ENCODE peak calls at places on chromosomes 1 and 21, in six cellular contexts. L, U, R, X, Q and Y are unnamed samples.

GRCh38 chr1:2145946-2146835 is 48.4 kb downstream of the FAAP20 start:
- DNase-seq in X (no peak), L (no peak), Q (no peak), U (no peak), R (no peak), Y (no peak)

GRCh38 chr1:93080424-93080823 is 1.3 kb downstream of the MTF2 start:
- DNase-seq in Q (peak; percentile 56), R (peak; percentile 59), U (peak; percentile 60), X (no peak), L (no peak), Y (no peak)

GRCh38 chr1:179310271-179310670 is 16.7 kb downstream of the SOAT1 start:
- DNase-seq in R (no peak), Q (no peak), X (no peak), U (no peak), L (no peak), Y (no peak)

GRCh38 chr1:103177146-103177850 is 69.0 kb upstream of the COL11A1 start:
- DNase-seq in Q (no peak), X (no peak), L (no peak), R (no peak), U (no peak), Y (no peak)

GRCh38 chr1:7993593-7994479 is 32.3 kb downstream of the ERRFI1 start:
- DNase-seq in R (no peak), X (no peak), U (no peak), L (no peak), Q (no peak), Y (no peak)

GRCh38 chr1:237470712-237471310 is 419.9 kb downstream of the ZP4 start:
- DNase-seq in R (no peak), Q (no peak), X (no peak), L (no peak), U (no peak), Y (no peak)

GRCh38 chr21:27802816-27803475 is 836.1 kb upstream of the ADAMTS5 start:
- DNase-seq in U (no peak), Q (no peak), R (peak; percentile 27), L (peak; percentile 17), X (peak; percentile 39), Y (peak; percentile 12)

GRCh38 chr1:243841507-243841906 is 8.5 kb downstream of the AKT3 start:
- DNase-seq in X (no peak), R (no peak), L (no peak), Q (no peak), U (no peak), Y (no peak)

GRCh38 chr1:178628637-178629548 is 96.2 kb upstream of the RALGPS2 start:
- DNase-seq in X (no peak), Q (no peak), U (no peak), R (no peak), L (no peak), Y (no peak)

GRCh38 chr1:93051961-93052360 is 27.1 kb upstream of the MTF2 start:
- DNase-seq in U (no peak), R (no peak), L (no peak), X (no peak), Q (no peak), Y (no peak)

GRCh38 chr1:206890125-206890637 is 7.1 kb upstream of the IL24 start:
- DNase-seq in L (no peak), Q (no peak), X (no peak), U (no peak), R (no peak), Y (peak; percentile 41)

GRCh38 chr1:58162952-58163550 is 383.5 kb downstream of the OMA1 start:
- DNase-seq in U (peak; percentile 47), Q (peak; percentile 24), R (peak; percentile 41), L (peak; percentile 31), X (peak; percentile 42), Y (peak; percentile 48)

GRCh38 chr21:15221799-15222386 is 157.1 kb upstream of the NRIP1 start:
- DNase-seq in U (peak; percentile 22), X (peak; percentile 10), L (peak; percentile 77), Q (no peak), R (no peak), Y (no peak)

GRCh38 chr1:39833121-39833520 is 44.5 kb upstream of the BMP8B start:
- DNase-seq in L (no peak), X (no peak), Q (no peak), R (no peak), U (no peak), Y (no peak)

GRCh38 chr1:109379422-109379821 is 18.3 kb downstream of the SORT1 start:
- DNase-seq in U (no peak), X (no peak), Q (no peak), R (no peak), L (no peak), Y (no peak)

GRCh38 chr1:30966690-30967369 is 58.3 kb upstream of the SDC3 start:
- DNase-seq in R (peak; percentile 80), L (no peak), U (no peak), X (no peak), Q (no peak), Y (no peak)

GRCh38 chr1:205994342-205994741 is 8.9 kb downstream of the RAB7B start:
- DNase-seq in X (no peak), U (no peak), Q (no peak), R (no peak), L (no peak), Y (no peak)

GRCh38 chr21:31078796-31079195 is 40.5 kb upstream of the KRTAP19-8 start:
- DNase-seq in R (no peak), X (no peak), U (no peak), Q (no peak), L (no peak), Y (no peak)

GRCh38 chr1:246691622-246692495 is 32.4 kb upstream of the SCCPDH start:
- DNase-seq in X (no peak), R (no peak), L (no peak), U (no peak), Q (no peak), Y (no peak)

GRCh38 chr1:159854101-159854692 is 8.3 kb downstream of the VSIG8 start:
- DNase-seq in X (peak; percentile 88), L (no peak), U (no peak), R (peak; percentile 72), Q (no peak), Y (peak; percentile 54)

GRCh38 chr1:28028873-28029654 is 59.3 kb downstream of the EYA3 start:
- DNase-seq in R (no peak), U (no peak), Q (no peak), L (no peak), X (no peak), Y (no peak)

GRCh38 chr21:32233722-32234301 is 45.0 kb downstream of the MIS18A start:
- DNase-seq in L (no peak), R (no peak), U (no peak), Q (no peak), X (no peak), Y (no peak)

GRCh38 chr1:21216835-21217811 is 40.4 kb upstream of the EIF4G3 start:
- DNase-seq in U (peak; percentile 38), X (peak; percentile 63), L (no peak), R (peak; percentile 67), Q (no peak), Y (peak; percentile 23)

GRCh38 chr1:15485534-15486091 is 9.7 kb downstream of the CELA2B start:
- DNase-seq in U (no peak), R (no peak), L (no peak), Q (no peak), X (no peak), Y (no peak)

GRCh38 chr1:151615711-151616504 is 4.1 kb downstream of the SNX27 start:
- DNase-seq in L (no peak), U (no peak), X (no peak), Q (no peak), R (no peak), Y (no peak)

GRCh38 chr1:151612506-151613274 is 840 bp downstream of the SNX27 start:
- DNase-seq in R (peak; percentile 77), Q (no peak), X (peak; percentile 38), U (no peak), L (no peak), Y (peak; percentile 7)

GRCh38 chr1:151611832-151612505 is at the start of gene SNX27:
- DNase-seq in L (peak; percentile 84), X (peak; percentile 92), R (peak; percentile 94), Q (peak; percentile 70), U (peak; percentile 80), Y (peak; percentile 92)

GRCh38 chr1:151611288-151611790 is 511 bp upstream of the SNX27 start:
- DNase-seq in Q (peak; percentile 54), X (peak; percentile 14), U (no peak), L (no peak), R (no peak), Y (peak; percentile 43)

DNA sequence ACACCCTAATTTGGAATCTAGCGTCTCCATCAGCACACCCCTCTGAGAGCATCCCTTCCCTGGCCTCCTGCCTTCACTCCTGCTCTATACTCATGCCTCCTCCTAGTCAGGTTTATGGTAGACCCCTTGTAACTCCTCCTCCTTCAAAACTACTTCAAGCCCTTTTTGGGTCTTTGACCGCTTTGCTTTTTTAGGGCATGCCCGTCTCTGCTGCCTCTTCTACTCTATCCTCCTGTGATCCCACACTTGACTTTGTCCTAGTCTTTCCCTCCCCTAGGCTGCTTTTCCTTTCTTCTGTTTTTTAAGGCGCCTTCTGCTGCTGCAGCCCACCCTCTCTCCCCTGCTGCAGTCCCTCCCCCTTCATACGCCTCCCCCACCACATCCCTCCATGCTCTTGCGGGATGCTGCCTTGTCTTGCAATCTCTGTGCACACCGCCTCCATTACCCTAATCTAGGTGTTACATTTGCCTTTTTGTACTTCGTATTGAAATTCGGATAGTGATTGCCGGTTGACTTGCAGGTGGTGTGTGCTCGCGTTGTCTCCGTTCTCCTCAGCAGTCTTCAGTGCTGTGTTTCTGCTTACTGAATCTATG is 1.5 kb downstream of the SNX27 start:
- DNase-seq in Q (no peak), U (no peak), X (no peak), L (no peak), R (peak; percentile 45), Y (no peak)
- TF ChIP-seq POLR2AphosphoS5 in Q (no peak), U (no peak), X (no peak), L (no peak), R (no peak), Y (peak; percentile 10)

DNA sequence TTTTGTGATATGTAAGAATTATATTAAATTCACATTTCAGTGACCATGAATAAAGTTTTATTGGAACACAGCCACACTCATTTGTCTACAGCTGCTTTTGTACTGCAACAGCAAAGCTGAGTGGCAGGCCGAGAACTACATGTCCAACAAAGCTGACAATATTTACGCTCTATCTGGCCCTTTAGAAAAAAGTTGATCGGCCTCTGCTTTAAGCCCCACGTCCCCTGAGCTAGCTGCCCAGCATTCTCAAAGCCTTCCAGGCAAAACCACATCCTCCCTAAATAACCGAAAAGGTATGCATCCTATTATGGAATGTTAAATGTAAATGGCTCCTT is 8.6 kb downstream of the SLC2A1 start:
- DNase-seq in Q (no peak), R (no peak), U (no peak), X (no peak), L (no peak), Y (no peak)
- H3K27ac ChIP-seq in Q (no peak overlapping the region), R (peak overlapping the region; percentile 84), U (peak overlapping the region; percentile 2), X (no peak overlapping the region), L (no peak overlapping the region), Y (no peak overlapping the region)

GRCh38 chr1:203311368-203312301 is 6.3 kb downstream of the BTG2 start:
- DNase-seq in Q (no peak), U (no peak), X (no peak), R (no peak), L (no peak), Y (no peak)
- H3K4me1 ChIP-seq in Q (no peaks in the 10 kb centered on the region), U (peaks cover 5% of the 10 kb centered on the region), X (peaks cover 43% of the 10 kb centered on the region), R (peaks cover 30% of the 10 kb centered on the region), L (peaks cover 16% of the 10 kb centered on the region), Y (peaks cover 7% of the 10 kb centered on the region)

DNA sequence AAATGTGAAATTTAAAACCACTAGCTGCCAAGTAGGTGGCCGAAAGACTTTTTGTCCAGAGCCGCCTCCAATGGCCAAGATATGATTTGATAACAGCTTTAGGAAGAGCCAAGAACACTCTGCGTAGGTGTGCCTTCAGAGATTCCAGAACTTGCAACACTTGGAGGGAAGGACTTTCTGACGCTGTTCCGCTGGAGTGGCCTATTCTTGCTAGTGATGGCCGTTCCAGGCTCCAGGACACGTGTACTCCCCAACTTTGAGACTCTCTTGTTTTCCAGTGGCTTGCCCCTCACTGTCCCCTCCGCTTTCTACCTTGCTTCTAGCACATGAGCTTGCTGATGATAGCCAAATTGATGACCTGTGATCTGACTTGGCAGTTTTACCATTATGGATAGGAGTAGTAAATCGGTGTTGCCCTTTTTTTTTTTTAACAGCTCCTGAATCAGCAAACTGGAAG is 992 bp downstream of the PRDX6 start:
- DNase-seq in U (peak; percentile 12), X (peak; percentile 47), L (no peak), Q (no peak), R (peak; percentile 22), Y (peak; percentile 67)
- TF ChIP-seq POLR2AphosphoS5 in U (peak; percentile 25), X (no peak), L (no peak), Q (no peak), R (peak; percentile 12), Y (peak; percentile 77)